ENCODE peak calls at places on chromosomes 11 and 22, in five cellular contexts. One of them, this sample, is unnamed.

GRCh38 chr11:68204402-68204801 is 8.7 kb downstream of the KMT5B start:
- DNase-seq in colonic mucosa: no peak
- DNase-seq in Karpas-422: no peak
- DNase-seq in right lobe of liver: no peak
- DNase-seq in neuronal stem cell: no peak
- DNase-seq in this sample: no peak

GRCh38 chr11:34178422-34178821 is 73.0 kb downstream of the NAT10 start:
- DNase-seq in right lobe of liver: no peak
- DNase-seq in Karpas-422: no peak
- DNase-seq in colonic mucosa: no peak
- DNase-seq in neuronal stem cell: no peak
- DNase-seq in this sample: no peak

GRCh38 chr11:980438-981365 is 55.0 kb downstream of the AP2A2 start:
- DNase-seq in right lobe of liver: no peak
- DNase-seq in Karpas-422: no peak
- DNase-seq in colonic mucosa: no peak
- DNase-seq in neuronal stem cell: no peak
- DNase-seq in this sample: no peak

GRCh38 chr11:69694781-69695180 is 9.0 kb downstream of the FGF19 start:
- DNase-seq in colonic mucosa: no peak
- DNase-seq in neuronal stem cell: no peak
- DNase-seq in Karpas-422: no peak
- DNase-seq in right lobe of liver: no peak
- DNase-seq in this sample: no peak

GRCh38 chr11:12244156-12244555 is 133.2 kb upstream of the PARVA start:
- DNase-seq in colonic mucosa: no peak
- DNase-seq in Karpas-422: no peak
- DNase-seq in right lobe of liver: no peak
- DNase-seq in neuronal stem cell: no peak
- DNase-seq in this sample: no peak

GRCh38 chr11:100573911-100574513 is 113.1 kb upstream of the ARHGAP42 start:
- DNase-seq in Karpas-422: no peak
- DNase-seq in right lobe of liver: no peak
- DNase-seq in colonic mucosa: no peak
- DNase-seq in neuronal stem cell: no peak
- DNase-seq in this sample: no peak

GRCh38 chr22:22528780-22529179 is 8.7 kb upstream of the ZNF280A start:
- DNase-seq in right lobe of liver: no peak
- DNase-seq in neuronal stem cell: no peak
- DNase-seq in colonic mucosa: no peak
- DNase-seq in Karpas-422: no peak
- DNase-seq in this sample: no peak

GRCh38 chr11:1843098-1843473 is 4.3 kb downstream of the TNNI2 start:
- DNase-seq in colonic mucosa: no peak
- DNase-seq in Karpas-422: no peak
- DNase-seq in right lobe of liver: no peak
- DNase-seq in neuronal stem cell: no peak
- DNase-seq in this sample: peak; percentile 40

GRCh38 chr22:44455963-44456358 is 42.1 kb downstream of the RTL6 start:
- DNase-seq in neuronal stem cell: no peak
- DNase-seq in right lobe of liver: no peak
- DNase-seq in colonic mucosa: no peak
- DNase-seq in Karpas-422: no peak
- DNase-seq in this sample: no peak

GRCh38 chr22:45199723-45200122 is 36.0 kb downstream of the NUP50 start:
- DNase-seq in neuronal stem cell: no peak
- DNase-seq in colonic mucosa: no peak
- DNase-seq in Karpas-422: no peak
- DNase-seq in right lobe of liver: no peak
- DNase-seq in this sample: peak; percentile 41

GRCh38 chr11:27304514-27304913 is 58.5 kb downstream of the CCDC34 start:
- DNase-seq in colonic mucosa: no peak
- DNase-seq in Karpas-422: no peak
- DNase-seq in neuronal stem cell: no peak
- DNase-seq in right lobe of liver: no peak
- DNase-seq in this sample: no peak

GRCh38 chr11:80669620-80670019 is 1228.8 kb upstream of the TENM4 start:
- DNase-seq in Karpas-422: no peak
- DNase-seq in right lobe of liver: no peak
- DNase-seq in neuronal stem cell: no peak
- DNase-seq in colonic mucosa: no peak
- DNase-seq in this sample: no peak

GRCh38 chr11:72617080-72617744 is 57.0 kb downstream of the PDE2A start:
- DNase-seq in colonic mucosa: no peak
- DNase-seq in neuronal stem cell: no peak
- DNase-seq in Karpas-422: no peak
- DNase-seq in right lobe of liver: no peak
- DNase-seq in this sample: no peak

GRCh38 chr11:3130269-3131071 is 34.6 kb downstream of the OSBPL5 start:
- DNase-seq in right lobe of liver: peak; percentile 14
- DNase-seq in neuronal stem cell: no peak
- DNase-seq in Karpas-422: no peak
- DNase-seq in colonic mucosa: no peak
- DNase-seq in this sample: peak; percentile 38

GRCh38 chr11:95788921-95789505 is 569 bp downstream of the FAM76B start:
- DNase-seq in colonic mucosa: no peak
- DNase-seq in Karpas-422: peak; percentile 80
- DNase-seq in right lobe of liver: no peak
- DNase-seq in neuronal stem cell: peak; percentile 54
- DNase-seq in this sample: no peak

GRCh38 chr22:47322854-47323253 is 560.4 kb downstream of the TBC1D22A start:
- DNase-seq in right lobe of liver: no peak
- DNase-seq in Karpas-422: no peak
- DNase-seq in colonic mucosa: no peak
- DNase-seq in neuronal stem cell: no peak
- DNase-seq in this sample: no peak

GRCh38 chr11:122917311-122917710 is 34.8 kb downstream of the JHY start:
- DNase-seq in colonic mucosa: no peak
- DNase-seq in neuronal stem cell: no peak
- DNase-seq in Karpas-422: no peak
- DNase-seq in right lobe of liver: no peak
- DNase-seq in this sample: no peak

GRCh38 chr11:100340416-100341323 is 346.4 kb upstream of the ARHGAP42 start:
- DNase-seq in colonic mucosa: no peak
- DNase-seq in Karpas-422: no peak
- DNase-seq in right lobe of liver: no peak
- DNase-seq in neuronal stem cell: no peak
- DNase-seq in this sample: no peak

GRCh38 chr11:123561046-123561781 is 93.2 kb downstream of the SCN3B start:
- DNase-seq in Karpas-422: peak; percentile 59
- DNase-seq in right lobe of liver: no peak
- DNase-seq in neuronal stem cell: no peak
- DNase-seq in colonic mucosa: no peak
- DNase-seq in this sample: no peak

GRCh38 chr11:11381471-11382100 is 28.5 kb upstream of the CSNK2A3 start:
- DNase-seq in Karpas-422: no peak
- DNase-seq in neuronal stem cell: no peak
- DNase-seq in right lobe of liver: no peak
- DNase-seq in colonic mucosa: no peak
- DNase-seq in this sample: no peak

GRCh38 chr11:99934008-99934407 is 753.1 kb upstream of the ARHGAP42 start:
- DNase-seq in right lobe of liver: no peak
- DNase-seq in neuronal stem cell: no peak
- DNase-seq in colonic mucosa: no peak
- DNase-seq in Karpas-422: no peak
- DNase-seq in this sample: no peak

GRCh38 chr22:46335201-46336118 is at the start of gene TRMU:
- DNase-seq in neuronal stem cell: peak; percentile 79
- DNase-seq in colonic mucosa: peak; percentile 82
- DNase-seq in Karpas-422: peak; percentile 95
- DNase-seq in right lobe of liver: peak; percentile 90
- DNase-seq in this sample: peak; percentile 93

GRCh38 chr22:29031236-29031982 is 30.2 kb downstream of the C22orf31 start:
- DNase-seq in right lobe of liver: peak; percentile 60
- DNase-seq in colonic mucosa: peak; percentile 58
- DNase-seq in neuronal stem cell: peak; percentile 55
- DNase-seq in Karpas-422: no peak
- DNase-seq in this sample: peak; percentile 63

GRCh38 chr11:27317751-27318150 is 45.3 kb downstream of the CCDC34 start:
- DNase-seq in neuronal stem cell: no peak
- DNase-seq in right lobe of liver: no peak
- DNase-seq in colonic mucosa: no peak
- DNase-seq in Karpas-422: no peak
- DNase-seq in this sample: no peak

GRCh38 chr11:129223701-129224149 is 31.6 kb upstream of the ARHGAP32 start:
- DNase-seq in colonic mucosa: no peak
- DNase-seq in Karpas-422: no peak
- DNase-seq in neuronal stem cell: no peak
- DNase-seq in right lobe of liver: no peak
- DNase-seq in this sample: no peak

GRCh38 chr11:96367357-96367756 is 22.4 kb downstream of the CCDC82 start:
- DNase-seq in neuronal stem cell: no peak
- DNase-seq in right lobe of liver: no peak
- DNase-seq in Karpas-422: no peak
- DNase-seq in colonic mucosa: no peak
- DNase-seq in this sample: no peak

GRCh38 chr11:65522640-65523322 is 2.1 kb upstream of the SCYL1 start:
- DNase-seq in colonic mucosa: no peak
- DNase-seq in Karpas-422: no peak
- DNase-seq in right lobe of liver: peak; percentile 18
- DNase-seq in neuronal stem cell: no peak
- DNase-seq in this sample: peak; percentile 41

GRCh38 chr11:129280027-129280811 is 88.1 kb upstream of the ARHGAP32 start:
- DNase-seq in colonic mucosa: no peak
- DNase-seq in right lobe of liver: no peak
- DNase-seq in Karpas-422: no peak
- DNase-seq in neuronal stem cell: no peak
- DNase-seq in this sample: no peak

GRCh38 chr11:106177311-106177710 is 99.8 kb downstream of the AASDHPPT start:
- DNase-seq in colonic mucosa: no peak
- DNase-seq in Karpas-422: no peak
- DNase-seq in right lobe of liver: no peak
- DNase-seq in neuronal stem cell: no peak
- DNase-seq in this sample: no peak

GRCh38 chr22:46073683-46074504 is 76.4 kb upstream of the PPARA start:
- DNase-seq in right lobe of liver: peak; percentile 37
- DNase-seq in Karpas-422: no peak
- DNase-seq in neuronal stem cell: no peak
- DNase-seq in colonic mucosa: no peak
- DNase-seq in this sample: peak; percentile 53

GRCh38 chr11:111541209-111542061 is 915 bp downstream of the LAYN start:
- DNase-seq in Karpas-422: no peak
- DNase-seq in colonic mucosa: peak; percentile 20
- DNase-seq in right lobe of liver: peak; percentile 37
- DNase-seq in neuronal stem cell: peak; percentile 9
- DNase-seq in this sample: peak; percentile 60

GRCh38 chr11:210803-211180 is 3.3 kb downstream of the RIC8A start:
- DNase-seq in neuronal stem cell: no peak
- DNase-seq in Karpas-422: no peak
- DNase-seq in colonic mucosa: peak; percentile 13
- DNase-seq in right lobe of liver: no peak
- DNase-seq in this sample: no peak

GRCh38 chr11:35944503-35945136 is 758 bp downstream of the LDLRAD3 start:
- DNase-seq in right lobe of liver: peak; percentile 21
- DNase-seq in Karpas-422: no peak
- DNase-seq in colonic mucosa: no peak
- DNase-seq in neuronal stem cell: no peak
- DNase-seq in this sample: peak; percentile 52
- H3K4me3 ChIP-seq in right lobe of liver: peak overlapping the region; percentile 48
- H3K4me3 ChIP-seq in Karpas-422: no peak overlapping the region
- H3K4me3 ChIP-seq in colonic mucosa: peak overlapping the region; percentile 53
- H3K4me3 ChIP-seq in neuronal stem cell: peak overlapping the region; percentile 91
- H3K4me3 ChIP-seq in this sample: peak overlapping the region; percentile 60

DNA sequence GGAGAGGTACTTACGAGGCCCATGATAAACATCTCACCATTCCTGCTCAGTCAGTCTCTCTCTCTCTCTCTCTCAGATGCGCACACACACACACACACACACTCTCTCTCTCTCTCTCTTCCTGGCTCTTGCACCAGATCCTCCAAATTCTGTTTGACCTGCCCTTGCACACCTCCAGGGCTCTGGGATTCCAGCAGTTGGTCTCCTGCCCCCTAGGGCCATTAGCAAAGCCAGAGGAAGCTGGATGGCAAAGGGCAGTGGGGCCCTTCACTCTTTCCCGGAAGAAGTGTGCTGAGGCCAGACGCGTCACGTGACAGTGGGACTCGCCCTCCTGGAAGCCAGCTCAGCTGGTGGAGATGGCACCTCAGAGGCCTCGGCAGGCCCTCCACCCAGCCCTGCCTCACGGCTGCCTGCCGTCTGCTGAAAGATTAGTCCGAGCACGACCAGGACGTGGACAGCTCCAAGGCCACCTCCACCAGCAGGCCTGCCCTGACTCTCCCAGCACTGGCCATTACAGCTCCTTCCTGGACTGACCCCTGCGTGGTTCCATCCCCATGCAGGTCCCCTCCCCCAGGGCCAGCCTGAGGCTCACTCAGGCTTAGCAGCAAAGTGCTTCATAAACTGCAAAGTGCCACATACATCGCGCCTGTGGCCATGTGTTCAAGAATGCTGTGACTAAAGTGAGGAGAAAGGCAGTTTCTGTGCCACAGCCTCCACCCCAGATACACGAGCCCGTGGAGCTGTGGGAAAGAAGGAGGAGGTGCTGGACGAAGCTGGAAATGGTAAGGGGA is 3.7 kb downstream of the PDGFB start:
- DNase-seq in right lobe of liver: no peak
- DNase-seq in Karpas-422: peak; percentile 70
- DNase-seq in neuronal stem cell: no peak
- DNase-seq in colonic mucosa: peak; percentile 81
- DNase-seq in this sample: peak; percentile 73
- H3K4me1 ChIP-seq in right lobe of liver: peaks cover 9% of the 10 kb centered on the region
- H3K4me1 ChIP-seq in Karpas-422: peaks cover 17% of the 10 kb centered on the region
- H3K4me1 ChIP-seq in neuronal stem cell: peaks cover 49% of the 10 kb centered on the region
- H3K4me1 ChIP-seq in colonic mucosa: peaks cover 27% of the 10 kb centered on the region
- H3K4me1 ChIP-seq in this sample: peaks cover 86% of the 10 kb centered on the region

DNA sequence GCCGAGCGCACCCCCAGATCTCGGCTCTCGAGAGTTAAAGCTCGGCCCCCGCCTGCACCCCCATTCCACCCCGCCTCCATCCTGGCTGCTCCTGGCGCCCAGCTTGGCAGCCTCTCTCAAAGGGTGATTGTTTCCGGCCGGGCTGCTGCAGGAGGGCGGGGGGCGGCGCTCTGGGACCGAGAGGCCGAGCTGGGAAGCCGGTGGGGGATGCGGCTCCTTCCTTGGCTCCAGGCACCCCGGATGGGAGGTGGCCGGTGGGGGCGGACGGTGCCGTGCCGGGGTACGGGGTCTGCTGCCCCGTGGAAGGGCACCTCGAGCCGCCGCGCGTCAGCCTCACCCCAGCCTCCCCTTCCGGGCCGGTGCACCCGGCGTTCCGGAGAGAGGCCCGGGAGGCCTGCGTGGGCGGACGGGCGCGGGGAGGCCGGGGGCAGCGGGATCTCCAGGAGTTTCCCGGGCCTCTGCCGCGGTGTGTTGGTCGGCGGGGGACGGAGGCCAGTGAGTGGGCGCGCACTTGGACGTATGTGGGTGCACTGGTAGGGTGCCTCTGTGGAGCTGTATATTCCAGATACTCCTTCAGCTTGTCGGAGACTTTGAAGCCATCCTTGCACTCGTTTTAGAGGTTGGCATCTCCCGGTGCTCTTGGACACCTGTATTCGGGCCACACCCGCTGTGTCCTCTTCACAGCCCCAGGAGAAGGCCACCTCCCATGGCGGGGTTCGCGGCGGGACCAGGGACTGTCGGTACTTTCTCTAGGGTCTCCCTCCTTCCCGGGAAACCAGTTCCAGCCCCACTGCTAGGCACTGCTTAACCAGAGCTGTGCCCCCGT is 679 bp upstream of the B3GAT1 start:
- DNase-seq in colonic mucosa: no peak
- DNase-seq in neuronal stem cell: peak; percentile 57
- DNase-seq in right lobe of liver: peak; percentile 49
- DNase-seq in Karpas-422: no peak
- DNase-seq in this sample: no peak
- H3K4me3 ChIP-seq in colonic mucosa: no peak overlapping the region
- H3K4me3 ChIP-seq in neuronal stem cell: peak overlapping the region; percentile 88
- H3K4me3 ChIP-seq in right lobe of liver: peak overlapping the region; percentile 52
- H3K4me3 ChIP-seq in Karpas-422: no peak overlapping the region
- H3K4me3 ChIP-seq in this sample: peak overlapping the region; percentile 46

GRCh38 chr11:114192841-114193389 is 103.3 kb upstream of the NNMT start:
- DNase-seq in right lobe of liver: no peak
- DNase-seq in Karpas-422: no peak
- DNase-seq in colonic mucosa: no peak
- DNase-seq in neuronal stem cell: no peak
- DNase-seq in this sample: no peak
- H3K4me1 ChIP-seq in right lobe of liver: peaks cover 45% of the 10 kb centered on the region
- H3K4me1 ChIP-seq in Karpas-422: peaks cover 2% of the 10 kb centered on the region
- H3K4me1 ChIP-seq in colonic mucosa: no peaks in the 10 kb centered on the region
- H3K4me1 ChIP-seq in neuronal stem cell: peaks cover 25% of the 10 kb centered on the region
- H3K4me1 ChIP-seq in this sample: peaks cover 57% of the 10 kb centered on the region